ENCODE peak calls at places on chromosome 9, in four cellular contexts. One of them, this sample, is unnamed.
A peak's percentile ranks its signal among the peaks of the same experiment; 100 is the strongest.

GRCh38 chr9:37471942-37472679 is 6.9 kb upstream of the ZBTB5 start:
- DNase-seq in mesenchymal stem cell: peak; percentile 93
- DNase-seq in A549: peak; percentile 97
- DNase-seq in transverse colon: no peak
- DNase-seq in this sample: no peak

GRCh38 chr9:97527626-97528528 is 26.4 kb downstream of the TMOD1 start:
- DNase-seq in A549: no peak
- DNase-seq in mesenchymal stem cell: no peak
- DNase-seq in transverse colon: no peak
- DNase-seq in this sample: no peak

GRCh38 chr9:118829334-118829733 is 539.9 kb downstream of the BRINP1 start:
- DNase-seq in mesenchymal stem cell: peak; percentile 16
- DNase-seq in transverse colon: no peak
- DNase-seq in A549: peak; percentile 3
- DNase-seq in this sample: no peak

GRCh38 chr9:124562328-124562727 is 55.1 kb upstream of the NR5A1 start:
- DNase-seq in mesenchymal stem cell: no peak
- DNase-seq in A549: no peak
- DNase-seq in transverse colon: no peak
- DNase-seq in this sample: no peak

GRCh38 chr9:112273826-112274225 is 59.6 kb downstream of the PTBP3 start:
- DNase-seq in transverse colon: no peak
- DNase-seq in mesenchymal stem cell: no peak
- DNase-seq in A549: no peak
- DNase-seq in this sample: no peak

GRCh38 chr9:126805546-126806262 is 864 bp downstream of the ZBTB43 start:
- DNase-seq in transverse colon: peak; percentile 74
- DNase-seq in A549: peak; percentile 38
- DNase-seq in mesenchymal stem cell: peak; percentile 89
- DNase-seq in this sample: peak; percentile 85

GRCh38 chr9:129081388-129081889 is 528 bp downstream of the DOLPP1 start:
- DNase-seq in transverse colon: no peak
- DNase-seq in mesenchymal stem cell: no peak
- DNase-seq in A549: no peak
- DNase-seq in this sample: peak; percentile 58

GRCh38 chr9:134445000-134445399 is 118.7 kb downstream of the RXRA start:
- DNase-seq in A549: peak; percentile 32
- DNase-seq in transverse colon: no peak
- DNase-seq in mesenchymal stem cell: no peak
- DNase-seq in this sample: no peak

GRCh38 chr9:129972816-129973215 is 70.2 kb downstream of the FNBP1 start:
- DNase-seq in mesenchymal stem cell: no peak
- DNase-seq in A549: no peak
- DNase-seq in transverse colon: no peak
- DNase-seq in this sample: no peak

GRCh38 chr9:78626971-78627370 is 330.0 kb downstream of the PSAT1 start:
- DNase-seq in mesenchymal stem cell: no peak
- DNase-seq in A549: no peak
- DNase-seq in transverse colon: no peak
- DNase-seq in this sample: no peak

GRCh38 chr9:118318770-118319443 is 614.7 kb downstream of the TLR4 start:
- DNase-seq in transverse colon: no peak
- DNase-seq in A549: peak; percentile 83
- DNase-seq in mesenchymal stem cell: no peak
- DNase-seq in this sample: no peak

GRCh38 chr9:121652838-121653231 is 1.4 kb downstream of the DAB2IP start:
- DNase-seq in transverse colon: no peak
- DNase-seq in mesenchymal stem cell: no peak
- DNase-seq in A549: no peak
- DNase-seq in this sample: no peak

GRCh38 chr9:75602074-75602473 is 288.4 kb upstream of the PCSK5 start:
- DNase-seq in A549: no peak
- DNase-seq in transverse colon: no peak
- DNase-seq in mesenchymal stem cell: no peak
- DNase-seq in this sample: no peak

GRCh38 chr9:95645992-95646391 is 129.2 kb upstream of the PTCH1 start:
- DNase-seq in transverse colon: no peak
- DNase-seq in mesenchymal stem cell: no peak
- DNase-seq in A549: no peak
- DNase-seq in this sample: no peak

GRCh38 chr9:81690251-81690851 is 1.0 kb upstream of the TLE1 start:
- DNase-seq in A549: peak; percentile 59
- DNase-seq in mesenchymal stem cell: no peak
- DNase-seq in transverse colon: peak; percentile 80
- DNase-seq in this sample: no peak

GRCh38 chr9:133938086-133938485 is 54.0 kb downstream of the VAV2 start:
- DNase-seq in mesenchymal stem cell: no peak
- DNase-seq in A549: no peak
- DNase-seq in transverse colon: no peak
- DNase-seq in this sample: peak; percentile 32

GRCh38 chr9:37464426-37465248 is 613 bp downstream of the ZBTB5 start:
- DNase-seq in mesenchymal stem cell: peak; percentile 90
- DNase-seq in transverse colon: peak; percentile 82
- DNase-seq in A549: no peak
- DNase-seq in this sample: peak; percentile 80

GRCh38 chr9:28774433-28775029 is 1201.2 kb upstream of the C9orf72 start:
- DNase-seq in transverse colon: no peak
- DNase-seq in A549: peak; percentile 52
- DNase-seq in mesenchymal stem cell: peak; percentile 61
- DNase-seq in this sample: no peak

GRCh38 chr9:133968428-133968827 is 23.7 kb downstream of the VAV2 start:
- DNase-seq in A549: no peak
- DNase-seq in transverse colon: no peak
- DNase-seq in mesenchymal stem cell: no peak
- DNase-seq in this sample: peak; percentile 71

GRCh38 chr9:98144631-98145030 is 25.6 kb upstream of the TRIM14 start:
- DNase-seq in transverse colon: no peak
- DNase-seq in mesenchymal stem cell: no peak
- DNase-seq in A549: no peak
- DNase-seq in this sample: no peak

GRCh38 chr9:72361227-72361626 is 3.8 kb downstream of the ZFAND5 start:
- DNase-seq in mesenchymal stem cell: peak; percentile 30
- DNase-seq in A549: no peak
- DNase-seq in transverse colon: no peak
- DNase-seq in this sample: no peak

GRCh38 chr9:89496645-89497044 is 1.3 kb downstream of the SEMA4D start:
- DNase-seq in A549: no peak
- DNase-seq in mesenchymal stem cell: no peak
- DNase-seq in transverse colon: peak; percentile 42
- DNase-seq in this sample: no peak

DNA sequence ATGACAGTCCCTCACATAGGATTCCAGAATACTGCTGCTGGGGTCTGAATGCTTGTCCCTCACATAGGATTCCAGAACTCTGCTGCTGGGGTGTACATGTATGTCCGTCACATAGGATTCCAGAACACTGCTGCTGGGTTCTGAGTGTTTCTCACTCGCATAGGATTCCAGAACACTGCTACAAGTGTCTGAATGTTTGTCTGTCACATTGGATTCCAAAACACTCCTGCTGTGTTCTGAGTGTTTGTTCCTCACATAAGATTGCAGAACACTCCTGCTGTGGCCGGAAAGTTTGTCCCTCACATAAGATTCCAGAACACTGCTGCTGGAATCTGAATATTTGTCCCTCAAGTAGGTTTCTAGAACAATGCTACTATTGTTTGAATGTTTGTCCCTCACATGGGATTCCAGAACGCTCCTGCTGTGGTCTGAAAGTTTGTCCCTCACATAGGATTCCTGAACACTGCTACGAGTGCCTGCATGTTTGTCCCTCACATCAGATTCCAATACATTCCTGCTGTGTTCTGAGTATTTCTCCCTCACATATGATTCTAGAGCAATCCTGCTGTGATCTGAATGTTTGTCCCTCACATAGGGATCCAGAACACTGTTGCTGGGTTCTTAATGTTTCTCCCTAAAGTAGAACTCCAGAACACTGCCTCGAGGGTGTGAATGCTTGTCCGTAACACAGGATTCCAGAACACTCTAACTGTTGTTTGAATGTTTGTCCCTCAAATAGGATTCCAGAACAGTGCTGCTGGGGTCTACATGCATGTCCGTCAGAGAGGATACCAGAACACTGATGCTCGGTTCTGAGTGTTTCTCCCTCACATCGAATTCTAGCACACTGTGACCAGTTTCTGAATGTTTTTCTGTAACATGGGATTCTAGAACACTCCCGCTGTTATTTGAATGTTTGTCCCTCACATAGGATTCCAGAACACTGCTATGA is 200.4 kb downstream of the FOXD4L6 start:
- DNase-seq in A549: no peak
- DNase-seq in mesenchymal stem cell: no peak
- DNase-seq in transverse colon: no peak
- DNase-seq in this sample: no peak
- H3K9me3 ChIP-seq in A549: peaks cover 79% of the 10 kb centered on the region
- H3K9me3 ChIP-seq in mesenchymal stem cell: peaks cover 76% of the 10 kb centered on the region
- H3K9me3 ChIP-seq in transverse colon: peaks cover 37% of the 10 kb centered on the region
- H3K9me3 ChIP-seq in this sample: peaks cover 89% of the 10 kb centered on the region

DNA sequence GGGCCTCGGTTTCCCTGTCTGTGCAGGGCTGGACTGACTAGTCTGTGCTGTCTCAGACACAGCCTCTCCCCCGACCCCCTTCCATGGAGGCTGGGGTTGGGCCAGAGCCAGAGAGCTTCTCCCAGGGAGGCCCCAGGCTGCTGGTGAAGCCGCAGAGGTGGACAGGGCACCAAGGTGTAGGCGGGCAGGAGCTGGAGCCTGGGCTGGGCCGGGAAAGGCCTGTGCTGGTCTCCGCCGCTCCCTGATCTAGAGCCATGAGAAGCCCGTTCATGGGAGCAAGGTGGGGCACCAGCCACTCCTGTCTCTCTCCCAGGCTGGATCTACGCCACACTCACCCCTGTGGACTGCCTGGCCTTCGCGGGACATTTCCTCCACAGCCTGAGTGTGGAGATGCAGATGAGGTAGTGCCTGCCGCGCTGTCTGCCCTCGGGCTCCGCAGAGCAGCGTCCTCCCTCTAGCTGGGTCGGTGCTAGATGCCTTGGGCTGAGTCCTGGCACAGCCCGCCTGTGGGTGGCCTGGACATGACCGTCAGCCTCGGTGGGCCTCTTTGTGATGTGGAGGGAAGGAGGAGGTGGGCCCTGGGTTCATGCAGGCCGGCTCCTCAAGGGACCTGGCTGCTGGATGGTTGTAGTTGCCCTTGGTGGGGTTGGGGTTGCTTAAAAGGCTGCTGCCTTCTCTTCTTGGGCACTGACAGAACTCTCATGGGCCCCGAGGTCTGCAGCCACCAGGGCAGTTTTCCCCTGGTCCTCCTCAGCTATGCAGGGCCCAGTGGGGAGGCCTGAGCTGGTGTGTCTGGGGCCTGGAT is 79.4 kb downstream of the PHF2 start:
- DNase-seq in mesenchymal stem cell: no peak
- DNase-seq in transverse colon: peak; percentile 5
- DNase-seq in A549: no peak
- DNase-seq in this sample: peak; percentile 24
- H3K27ac ChIP-seq in mesenchymal stem cell: no peak overlapping the region
- H3K27ac ChIP-seq in transverse colon: no peak overlapping the region
- H3K27ac ChIP-seq in A549: no peak overlapping the region
- H3K27ac ChIP-seq in this sample: no peak overlapping the region

GRCh38 chr9:136824496-136825225 is 16.9 kb downstream of the RABL6 start:
- DNase-seq in A549: no peak
- DNase-seq in mesenchymal stem cell: no peak
- DNase-seq in transverse colon: no peak
- DNase-seq in this sample: no peak

GRCh38 chr9:136820947-136821332 is 13.2 kb downstream of the RABL6 start:
- DNase-seq in A549: no peak
- DNase-seq in transverse colon: no peak
- DNase-seq in mesenchymal stem cell: peak; percentile 33
- DNase-seq in this sample: no peak

GRCh38 chr9:136823136-136824046 is 15.6 kb downstream of the RABL6 start:
- DNase-seq in A549: no peak
- DNase-seq in transverse colon: no peak
- DNase-seq in mesenchymal stem cell: no peak
- DNase-seq in this sample: peak; percentile 61

GRCh38 chr9:136825295-136826187 is 16.7 kb upstream of the AJM1 start:
- DNase-seq in mesenchymal stem cell: no peak
- DNase-seq in A549: no peak
- DNase-seq in transverse colon: no peak
- DNase-seq in this sample: peak; percentile 72

DNA sequence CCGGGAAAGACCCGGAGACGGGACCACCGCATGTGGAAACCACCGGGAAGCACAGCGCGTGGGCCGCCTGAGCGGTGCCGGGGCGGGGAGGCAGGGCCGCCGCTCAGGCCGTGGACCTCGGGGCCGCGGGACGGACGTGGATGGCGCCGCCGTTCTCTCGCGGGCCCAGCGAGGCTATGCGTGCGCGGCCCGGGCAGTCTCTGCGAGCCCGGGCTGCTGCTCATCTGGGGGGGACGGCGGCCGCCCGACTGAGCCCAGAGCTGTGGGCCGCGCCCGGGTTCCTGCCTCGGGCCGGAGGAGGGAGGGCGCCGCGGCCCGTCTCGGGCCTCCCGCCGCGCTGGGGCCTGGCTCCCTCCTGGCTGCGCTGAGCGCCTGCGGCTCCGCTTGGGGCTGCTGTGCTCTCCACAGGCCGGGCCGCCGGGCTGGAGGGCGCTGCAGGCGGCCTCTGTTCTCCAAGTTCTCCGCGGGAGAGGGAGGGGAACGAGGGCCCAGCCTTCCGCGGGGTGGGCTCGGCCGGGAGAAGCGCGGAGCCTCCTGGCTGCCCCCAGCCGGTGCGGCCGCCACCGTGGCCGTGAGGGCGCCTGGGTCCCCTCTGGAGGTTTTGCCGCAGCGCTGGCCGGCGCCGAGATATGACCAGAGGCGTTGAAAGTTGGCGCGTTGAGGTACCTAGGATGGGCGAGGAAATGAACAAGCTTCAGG is 13.7 kb downstream of the RABL6 start:
- DNase-seq in transverse colon: no peak
- DNase-seq in mesenchymal stem cell: peak; percentile 33
- DNase-seq in A549: no peak
- DNase-seq in this sample: no peak
- H3K4me3 ChIP-seq in transverse colon: peak overlapping the region; percentile 7
- H3K4me3 ChIP-seq in mesenchymal stem cell: peak overlapping the region; percentile 41
- H3K4me3 ChIP-seq in A549: no peak overlapping the region
- H3K4me3 ChIP-seq in this sample: peak overlapping the region; percentile 26

GRCh38 chr9:21904776-21905175 is 89.4 kb downstream of the CDKN2A start:
- DNase-seq in mesenchymal stem cell: no peak
- DNase-seq in transverse colon: no peak
- DNase-seq in A549: no peak
- DNase-seq in this sample: no peak

GRCh38 chr9:21904371-21904770 is 89.8 kb downstream of the CDKN2A start:
- DNase-seq in mesenchymal stem cell: no peak
- DNase-seq in transverse colon: no peak
- DNase-seq in A549: no peak
- DNase-seq in this sample: no peak

GRCh38 chr9:21906878-21907277 is 87.3 kb downstream of the CDKN2A start:
- DNase-seq in transverse colon: no peak
- DNase-seq in A549: no peak
- DNase-seq in mesenchymal stem cell: no peak
- DNase-seq in this sample: no peak

GRCh38 chr9:21903380-21903965 is 90.7 kb downstream of the CDKN2A start:
- DNase-seq in mesenchymal stem cell: no peak
- DNase-seq in A549: no peak
- DNase-seq in transverse colon: no peak
- DNase-seq in this sample: no peak

DNA sequence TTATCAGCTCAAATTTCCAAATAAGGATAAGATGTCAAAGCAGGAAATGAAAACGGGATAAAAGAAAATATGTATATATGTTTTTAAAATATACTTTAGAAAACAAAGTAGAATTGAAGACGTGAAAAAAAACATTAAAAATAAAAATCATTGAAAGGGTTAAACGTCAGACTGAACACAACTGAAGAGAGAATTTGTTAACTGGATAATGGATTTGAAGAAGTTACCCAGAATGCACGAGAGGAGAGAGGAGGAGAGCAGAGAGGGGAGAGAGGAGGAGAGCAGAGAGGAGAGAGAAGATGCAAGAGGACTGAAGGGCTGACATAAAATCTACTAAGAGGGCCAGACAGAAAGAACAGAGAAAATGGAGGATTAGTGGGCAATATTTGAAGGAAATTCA is 88.0 kb downstream of the CDKN2A start:
- DNase-seq in mesenchymal stem cell: no peak
- DNase-seq in A549: no peak
- DNase-seq in transverse colon: no peak
- DNase-seq in this sample: no peak
- H3K9me3 ChIP-seq in mesenchymal stem cell: peaks cover 47% of the 10 kb centered on the region
- H3K9me3 ChIP-seq in A549: no peaks in the 10 kb centered on the region
- H3K9me3 ChIP-seq in transverse colon: peaks cover 26% of the 10 kb centered on the region
- H3K9me3 ChIP-seq in this sample: peaks cover 62% of the 10 kb centered on the region

This sample was measured in left lung.